ENCODE peak calls at places on chromosome 21, in ten cellular contexts. Q is AG09309; V is body of pancreas; G is fibroblast of pulmonary artery; S is AG04450; D is mucosa of descending colon; C is HCT116; N is pancreas; A is CD4-positive, CD25-positive, alpha-beta regulatory T cell; L is psoas muscle. B is an unnamed sample.

GRCh38 chr21:21146587-21147373 is 148.6 kb downstream of the NCAM2 start:
- DNase-seq in Q (no peak), V (no peak), G (no peak), S (no peak), D (no peak), C (no peak), N (no peak), A (no peak), L (no peak), B (no peak)

GRCh38 chr21:26756491-26757159 is 88.6 kb downstream of the ADAMTS1 start:
- DNase-seq in Q (peak), V (no peak), G (peak), S (no peak), D (no peak), C (no peak), N (no peak), A (no peak), L (no peak), B (peak)

GRCh38 chr21:17002628-17003027 is 510.2 kb upstream of the CXADR start:
- DNase-seq in Q (no peak), V (no peak), G (no peak), S (no peak), D (no peak), C (no peak), N (no peak), A (no peak), L (no peak), B (no peak)

GRCh38 chr21:38956791-38957571 is 151.3 kb downstream of the ETS2 start:
- DNase-seq in Q (no peak), V (peak), G (no peak), S (no peak), D (no peak), C (no peak), N (no peak), A (no peak), L (no peak), B (no peak)

GRCh38 chr21:27190601-27191000 is 223.7 kb upstream of the ADAMTS5 start:
- DNase-seq in Q (peak), V (peak), G (no peak), S (no peak), D (no peak), C (no peak), N (no peak), A (no peak), L (no peak), B (peak)

GRCh38 chr21:33042812-33043211 is 17.1 kb downstream of the OLIG2 start:
- DNase-seq in Q (peak), V (no peak), G (peak), S (peak), D (no peak), C (peak), N (no peak), A (no peak), L (no peak), B (peak)

GRCh38 chr21:34792504-34793089 is 123.8 kb downstream of the CLIC6 start:
- DNase-seq in Q (no peak), V (no peak), G (no peak), S (no peak), D (no peak), C (no peak), N (no peak), A (no peak), L (no peak), B (no peak)

GRCh38 chr21:36245649-36246048 is 74.3 kb upstream of the MORC3 start:
- DNase-seq in Q (no peak), V (no peak), G (no peak), S (no peak), D (no peak), C (no peak), N (no peak), A (no peak), L (no peak), B (no peak)

GRCh38 chr21:22115746-22116145 is 1117.5 kb downstream of the NCAM2 start:
- DNase-seq in Q (no peak), V (no peak), G (no peak), S (no peak), D (no peak), C (no peak), N (no peak), A (no peak), L (no peak), B (no peak)

GRCh38 chr21:36829116-36829515 is 130.2 kb downstream of the SIM2 start:
- DNase-seq in Q (no peak), V (no peak), G (no peak), S (no peak), D (no peak), C (no peak), N (no peak), A (no peak), L (no peak), B (no peak)

GRCh38 chr21:41390043-41390639 is 28.3 kb downstream of the MX2 start:
- DNase-seq in Q (no peak), V (no peak), G (no peak), S (no peak), D (no peak), C (no peak), N (no peak), A (no peak), L (no peak), B (no peak)

GRCh38 chr21:33270986-33271385 is 4.8 kb downstream of the IL10RB start:
- DNase-seq in Q (no peak), V (no peak), G (no peak), S (no peak), D (no peak), C (no peak), N (no peak), A (no peak), L (no peak), B (no peak)

GRCh38 chr21:34611528-34611927 is 3.4 kb downstream of the RCAN1 start:
- DNase-seq in Q (no peak), V (no peak), G (no peak), S (no peak), D (no peak), C (no peak), N (no peak), A (no peak), L (no peak), B (no peak)

GRCh38 chr21:39866093-39866492 is 1.1 kb upstream of the PCP4 start:
- DNase-seq in Q (no peak), V (no peak), G (no peak), S (no peak), D (no peak), C (no peak), N (no peak), A (no peak), L (no peak), B (no peak)

GRCh38 chr21:21612446-21612845 is 614.2 kb downstream of the NCAM2 start:
- DNase-seq in Q (no peak), V (no peak), G (peak), S (peak), D (no peak), C (no peak), N (no peak), A (no peak), L (no peak), B (peak)

GRCh38 chr21:32747396-32747795 is 19.6 kb upstream of the SYNJ1 start:
- DNase-seq in Q (no peak), V (no peak), G (no peak), S (no peak), D (no peak), C (no peak), N (no peak), A (no peak), L (no peak), B (no peak)

GRCh38 chr21:16079830-16080229 is 350.0 kb downstream of the USP25 start:
- DNase-seq in Q (no peak), V (no peak), G (peak), S (no peak), D (no peak), C (no peak), N (no peak), A (no peak), L (no peak), B (no peak)

GRCh38 chr21:35540950-35541632 is 492.0 kb upstream of the RUNX1 start:
- DNase-seq in Q (no peak), V (no peak), G (no peak), S (no peak), D (no peak), C (no peak), N (no peak), A (no peak), L (no peak), B (no peak)

GRCh38 chr21:35352066-35352770 is 303.1 kb upstream of the RUNX1 start:
- DNase-seq in Q (peak), V (no peak), G (peak), S (no peak), D (no peak), C (no peak), N (no peak), A (no peak), L (no peak), B (peak)

GRCh38 chr21:39657091-39657689 is 44.5 kb downstream of the B3GALT5 start:
- DNase-seq in Q (no peak), V (peak), G (no peak), S (no peak), D (no peak), C (no peak), N (no peak), A (no peak), L (no peak), B (no peak)

GRCh38 chr21:41402796-41403195 is 23.2 kb upstream of the MX1 start:
- DNase-seq in Q (no peak), V (no peak), G (no peak), S (no peak), D (no peak), C (no peak), N (no peak), A (no peak), L (no peak), B (no peak)

GRCh38 chr21:33418686-33419085 is 15.5 kb downstream of the IFNGR2 start:
- DNase-seq in Q (no peak), V (peak), G (peak), S (no peak), D (no peak), C (no peak), N (no peak), A (no peak), L (peak), B (no peak)

GRCh38 chr21:25944672-25945213 is 210.0 kb downstream of the GABPA start:
- DNase-seq in Q (no peak), V (no peak), G (no peak), S (no peak), D (no peak), C (no peak), N (no peak), A (no peak), L (no peak), B (no peak)

GRCh38 chr21:37366488-37367300 is at the start of gene DYRK1A:
- DNase-seq in Q (peak), V (peak), G (peak), S (peak), D (peak), C (peak), N (peak), A (peak), L (peak), B (peak)

GRCh38 chr21:39863111-39863510 is 4.1 kb upstream of the PCP4 start:
- DNase-seq in Q (no peak), V (peak), G (no peak), S (no peak), D (no peak), C (no peak), N (no peak), A (no peak), L (no peak), B (peak)

GRCh38 chr21:26169611-26170470 is 729 bp downstream of the APP start:
- DNase-seq in Q (no peak), V (peak), G (peak), S (no peak), D (peak), C (peak), N (peak), A (peak), L (peak), B (no peak)

GRCh38 chr21:14766241-14766640 is 220.1 kb upstream of the SAMSN1 start:
- DNase-seq in Q (no peak), V (no peak), G (no peak), S (no peak), D (peak), C (peak), N (no peak), A (no peak), L (no peak), B (no peak)

GRCh38 chr21:34724857-34725195 is 56.0 kb downstream of the CLIC6 start:
- DNase-seq in Q (no peak), V (no peak), G (no peak), S (no peak), D (no peak), C (no peak), N (no peak), A (no peak), L (no peak), B (no peak)

GRCh38 chr21:26715878-26716506 is 129.2 kb downstream of the ADAMTS1 start:
- DNase-seq in Q (no peak), V (peak), G (peak), S (peak), D (no peak), C (no peak), N (no peak), A (no peak), L (no peak), B (peak)

GRCh38 chr21:26948194-26948593 is 18.7 kb downstream of the ADAMTS5 start:
- DNase-seq in Q (no peak), V (no peak), G (no peak), S (no peak), D (no peak), C (no peak), N (no peak), A (no peak), L (no peak), B (no peak)

DNA sequence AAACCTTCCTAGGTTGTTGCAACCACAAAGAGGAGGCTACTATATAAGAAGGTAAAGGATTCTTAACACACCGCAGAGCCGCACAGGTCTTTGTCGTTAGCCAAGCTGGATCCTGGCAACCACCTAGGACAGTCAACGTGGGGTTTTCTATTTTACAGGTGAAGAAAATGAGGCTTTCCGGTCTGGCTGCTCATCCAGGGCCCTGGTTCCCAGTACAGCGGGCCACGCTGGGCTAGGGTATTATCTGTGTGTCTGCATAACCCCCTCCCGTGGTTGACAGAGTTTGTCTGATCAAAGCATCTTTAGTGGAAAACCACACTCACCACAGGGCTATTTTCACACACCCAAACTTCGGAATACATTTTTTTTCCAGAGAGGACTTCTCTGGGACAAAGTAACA is 39.0 kb upstream of the PDE9A start:
- DNase-seq in Q (no peak), V (no peak), G (no peak), S (no peak), D (peak), C (no peak), N (no peak), A (no peak), L (no peak), B (no peak)
- H3K4me3 ChIP-seq in Q (no peak), V (no peak), G (no peak), S (no peak), D (no peak), C (no peak), N (no peak), A (peak), L (no peak), B (no peak)

GRCh38 chr21:43701936-43702784 is 16.8 kb upstream of the PDXK start:
- DNase-seq in Q (no peak), V (no peak), G (no peak), S (no peak), D (peak), C (no peak), N (no peak), A (no peak), L (no peak), B (no peak)
- H3K4me3 ChIP-seq in Q (no peak), V (no peak), G (no peak), S (no peak), D (no peak), C (no peak), N (peak), A (no peak), L (no peak), B (no peak)

GRCh38 chr21:42534901-42535378 is 21.3 kb downstream of the SLC37A1 start:
- DNase-seq in Q (no peak), V (no peak), G (no peak), S (no peak), D (no peak), C (no peak), N (no peak), A (no peak), L (no peak), B (no peak)
- H3K4me3 ChIP-seq in Q (no peak), V (no peak), G (no peak), S (no peak), D (no peak), C (no peak), N (no peak), A (no peak), L (no peak), B (no peak)

DNA sequence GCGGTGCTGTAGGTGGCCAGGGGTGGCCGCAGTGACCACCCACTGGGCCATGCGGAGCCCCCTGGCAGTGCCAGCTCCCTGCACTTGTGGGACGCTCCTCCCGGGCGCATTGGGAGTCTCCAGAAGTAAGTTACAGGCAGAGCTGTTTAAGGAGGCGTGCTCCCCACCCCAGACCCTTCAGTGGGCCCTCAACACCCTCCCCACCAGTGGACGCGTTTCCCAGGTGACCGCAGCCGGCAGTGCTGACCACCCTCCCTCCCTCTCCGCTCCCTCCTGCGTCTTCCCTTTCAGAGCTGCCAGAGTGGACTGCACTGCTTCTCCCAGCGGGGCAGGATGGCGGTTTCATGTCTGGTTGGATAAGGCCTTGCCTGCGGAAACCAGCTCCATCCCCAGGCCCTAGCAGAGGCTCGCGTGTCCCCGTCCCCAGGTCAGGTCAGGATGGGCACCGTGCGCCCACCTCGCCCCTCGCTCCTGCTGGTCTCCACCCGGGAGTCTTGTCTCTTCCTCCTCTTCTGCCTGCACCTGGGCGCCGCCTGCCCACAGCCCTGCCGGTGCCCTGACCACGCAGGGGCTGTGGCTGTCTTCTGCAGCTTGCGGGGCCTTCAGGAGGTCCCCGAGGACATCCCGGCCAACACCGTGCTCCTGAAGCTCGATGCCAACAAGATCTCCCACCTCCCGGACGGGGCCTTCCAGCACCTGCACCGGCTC is 1.1 kb downstream of the LRRC3 start:
- DNase-seq in Q (no peak), V (no peak), G (no peak), S (no peak), D (peak), C (no peak), N (no peak), A (no peak), L (no peak), B (no peak)
- H3K4me3 ChIP-seq in Q (no peak), V (no peak), G (peak), S (no peak), D (no peak), C (peak), N (peak), A (no peak), L (peak), B (no peak)

GRCh38 chr21:45972716-45973474 is 8.7 kb upstream of the COL6A1 start:
- DNase-seq in Q (no peak), V (peak), G (peak), S (peak), D (peak), C (no peak), N (peak), A (no peak), L (peak), B (no peak)
- H3K4me3 ChIP-seq in Q (peak), V (no peak), G (peak), S (peak), D (no peak), C (peak), N (peak), A (peak), L (peak), B (peak)

GRCh38 chr21:31557956-31558838 is 101.3 kb upstream of the SOD1 start:
- DNase-seq in Q (no peak), V (peak), G (peak), S (no peak), D (no peak), C (no peak), N (peak), A (no peak), L (peak), B (no peak)
- H3K4me3 ChIP-seq in Q (peak), V (no peak), G (peak), S (peak), D (peak), C (peak), N (peak), A (peak), L (peak), B (peak)

DNA sequence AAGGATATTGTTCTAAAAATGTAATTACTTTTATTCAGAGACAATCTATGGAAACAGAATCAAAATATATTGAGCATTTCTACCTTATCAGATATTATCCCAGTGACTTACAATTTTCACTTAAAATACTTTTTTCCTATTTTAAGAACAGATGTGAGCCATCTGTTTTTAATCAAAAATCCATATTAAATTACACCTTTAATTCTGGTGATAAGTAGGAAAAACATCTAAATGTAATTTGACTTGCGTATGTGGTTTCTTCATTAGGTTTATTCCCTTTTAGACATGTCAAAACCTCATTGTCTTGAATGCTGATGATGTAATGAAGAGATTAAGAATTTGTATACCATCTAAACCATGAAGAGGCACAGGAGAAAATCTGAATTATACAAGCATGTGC is 1118.8 kb upstream of the TMPRSS15 start:
- DNase-seq in Q (no peak), V (no peak), G (no peak), S (no peak), D (no peak), C (no peak), N (no peak), A (no peak), L (no peak), B (no peak)
- H3K4me3 ChIP-seq in Q (no peak), V (no peak), G (no peak), S (no peak), D (no peak), C (no peak), N (no peak), A (no peak), L (no peak), B (no peak)

GRCh38 chr21:45019076-45019886 is 55.1 kb upstream of the ADARB1 start:
- DNase-seq in Q (no peak), V (peak), G (no peak), S (no peak), D (peak), C (no peak), N (peak), A (no peak), L (peak), B (no peak)
- H3K4me3 ChIP-seq in Q (no peak), V (no peak), G (no peak), S (no peak), D (no peak), C (no peak), N (peak), A (no peak), L (peak), B (peak)

GRCh38 chr21:46424062-46424591 is 34.6 kb upstream of the DIP2A start:
- DNase-seq in Q (no peak), V (no peak), G (no peak), S (no peak), D (peak), C (no peak), N (no peak), A (no peak), L (no peak), B (no peak)
- H3K4me3 ChIP-seq in Q (no peak), V (no peak), G (no peak), S (no peak), D (no peak), C (no peak), N (no peak), A (no peak), L (no peak), B (no peak)

DNA sequence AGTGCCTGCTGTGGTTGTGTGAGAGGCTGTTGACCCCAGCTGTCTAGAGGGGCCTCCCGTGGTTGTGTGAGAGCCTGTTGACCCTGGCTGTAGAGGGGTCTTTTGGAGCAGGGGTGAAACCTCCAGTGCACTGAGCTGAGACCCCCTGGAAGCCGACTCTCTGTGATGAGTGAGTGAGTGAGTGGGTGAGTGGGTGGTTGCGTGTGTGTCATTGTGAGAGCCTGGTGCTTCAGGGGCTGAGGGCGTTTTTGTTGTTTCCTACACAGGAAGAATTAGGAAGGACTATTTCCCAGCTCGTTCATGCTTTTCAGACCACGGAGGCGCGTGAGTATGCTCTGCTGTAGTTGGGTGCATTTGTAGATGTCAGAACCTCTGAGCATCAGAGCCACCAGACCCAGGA is 3.0 kb downstream of the RRP1 start:
- DNase-seq in Q (no peak), V (no peak), G (no peak), S (no peak), D (no peak), C (no peak), N (no peak), A (no peak), L (no peak), B (no peak)
- H3K4me3 ChIP-seq in Q (no peak), V (no peak), G (no peak), S (no peak), D (no peak), C (no peak), N (no peak), A (no peak), L (no peak), B (no peak)